ENCODE peak calls at places on chromosomes 3 and 15, in four cellular contexts. S is K562, D is WTC11, V is HepG2. A is an unnamed sample.

GRCh38 chr3:195441971-195442572 is 748 bp downstream of the ACAP2 start:
- DNase-seq in S (peak), V (no peak), D (peak), A (peak)

GRCh38 chr3:163071684-163072083 is 1575.1 kb downstream of the OTOL1 start:
- DNase-seq in V (no peak), S (no peak), D (no peak), A (no peak)

GRCh38 chr3:12471228-12471627 is 13.1 kb upstream of the TSEN2 start:
- DNase-seq in S (no peak), V (peak), D (no peak), A (no peak)

GRCh38 chr15:64842986-64843561 is 1.4 kb downstream of the PLEKHO2 start:
- DNase-seq in D (no peak), S (no peak), V (no peak), A (no peak)

GRCh38 chr3:60584250-60584649 is 667.0 kb downstream of the FHIT start:
- DNase-seq in V (no peak), S (no peak), D (no peak), A (no peak)

GRCh38 chr3:81732642-81733041 is 28.8 kb downstream of the GBE1 start:
- DNase-seq in S (no peak), D (no peak), V (no peak), A (no peak)

GRCh38 chr3:174937488-174937887 is 78.4 kb downstream of the NAALADL2 start:
- DNase-seq in V (no peak), D (no peak), S (no peak), A (no peak)

GRCh38 chr3:87810427-87810826 is 248.4 kb downstream of the CGGBP1 start:
- DNase-seq in D (no peak), S (no peak), V (no peak), A (no peak)

GRCh38 chr15:25900426-25900825 is 37.3 kb upstream of the ATP10A start:
- DNase-seq in S (no peak), V (no peak), D (no peak), A (no peak)

GRCh38 chr3:148534089-148534988 is 163.4 kb upstream of the AGTR1 start:
- DNase-seq in S (no peak), V (peak), D (no peak), A (no peak)

GRCh38 chr15:40470423-40471104 is at the start of gene CHST14:
- DNase-seq in D (peak), V (peak), S (no peak), A (peak)

GRCh38 chr3:177294221-177294620 is 96.9 kb upstream of the TBL1XR1 start:
- DNase-seq in V (no peak), D (no peak), S (no peak), A (no peak)

GRCh38 chr3:18134386-18135082 is 290.6 kb downstream of the SATB1 start:
- DNase-seq in D (no peak), S (no peak), V (no peak), A (no peak)

GRCh38 chr3:113536627-113537101 is 4.3 kb downstream of the SIDT1 start:
- DNase-seq in V (no peak), S (no peak), D (no peak), A (no peak)

GRCh38 chr15:50415752-50416404 is 8.3 kb upstream of the USP8 start:
- DNase-seq in D (no peak), S (peak), V (peak), A (no peak)

GRCh38 chr15:78059110-78059839 is 18.2 kb downstream of the TBC1D2B start:
- DNase-seq in V (no peak), D (peak), S (no peak), A (no peak)

GRCh38 chr15:79243723-79244122 is 38.8 kb upstream of the ANKRD34C start:
- DNase-seq in D (no peak), S (no peak), V (no peak), A (no peak)

GRCh38 chr3:175378348-175378747 is 519.2 kb downstream of the NAALADL2 start:
- DNase-seq in V (no peak), D (no peak), S (no peak), A (no peak)

GRCh38 chr3:107061466-107061865 is 315.8 kb upstream of the CCDC54 start:
- DNase-seq in V (no peak), S (no peak), D (no peak), A (no peak)

GRCh38 chr3:107062310-107062709 is 314.9 kb upstream of the CCDC54 start:
- DNase-seq in D (no peak), V (no peak), S (no peak), A (no peak)

GRCh38 chr3:107063351-107063750 is 313.9 kb upstream of the CCDC54 start:
- DNase-seq in V (no peak), D (no peak), S (no peak), A (no peak)

GRCh38 chr3:107064445-107065060 is 312.7 kb upstream of the CCDC54 start:
- DNase-seq in S (peak), D (peak), V (peak), A (peak)

GRCh38 chr3:107062787-107063186 is 314.5 kb upstream of the CCDC54 start:
- DNase-seq in S (no peak), D (no peak), V (no peak), A (no peak)
- TF ChIP-seq ELF4 in S (no peak), D (no peak), V (no peak), A (no peak)

GRCh38 chr3:189237516-189237915 is 65.7 kb downstream of the TPRG1 start:
- DNase-seq in V (no peak), S (no peak), D (no peak), A (no peak)
- TF ChIP-seq ELF4 in V (no peak), S (no peak), D (no peak), A (no peak)

GRCh38 chr3:127406309-127407025 is 118.6 kb upstream of the PRR20G start:
- DNase-seq in D (no peak), S (peak), V (peak), A (peak)
- TF ChIP-seq ELF4 in D (no peak), S (no peak), V (no peak), A (no peak)

GRCh38 chr3:184230081-184230602 is 757 bp downstream of the VWA5B2 start:
- DNase-seq in V (peak), D (no peak), S (peak), A (no peak)
- TF ChIP-seq ELF4 in V (no peak), D (no peak), S (no peak), A (no peak)

DNA sequence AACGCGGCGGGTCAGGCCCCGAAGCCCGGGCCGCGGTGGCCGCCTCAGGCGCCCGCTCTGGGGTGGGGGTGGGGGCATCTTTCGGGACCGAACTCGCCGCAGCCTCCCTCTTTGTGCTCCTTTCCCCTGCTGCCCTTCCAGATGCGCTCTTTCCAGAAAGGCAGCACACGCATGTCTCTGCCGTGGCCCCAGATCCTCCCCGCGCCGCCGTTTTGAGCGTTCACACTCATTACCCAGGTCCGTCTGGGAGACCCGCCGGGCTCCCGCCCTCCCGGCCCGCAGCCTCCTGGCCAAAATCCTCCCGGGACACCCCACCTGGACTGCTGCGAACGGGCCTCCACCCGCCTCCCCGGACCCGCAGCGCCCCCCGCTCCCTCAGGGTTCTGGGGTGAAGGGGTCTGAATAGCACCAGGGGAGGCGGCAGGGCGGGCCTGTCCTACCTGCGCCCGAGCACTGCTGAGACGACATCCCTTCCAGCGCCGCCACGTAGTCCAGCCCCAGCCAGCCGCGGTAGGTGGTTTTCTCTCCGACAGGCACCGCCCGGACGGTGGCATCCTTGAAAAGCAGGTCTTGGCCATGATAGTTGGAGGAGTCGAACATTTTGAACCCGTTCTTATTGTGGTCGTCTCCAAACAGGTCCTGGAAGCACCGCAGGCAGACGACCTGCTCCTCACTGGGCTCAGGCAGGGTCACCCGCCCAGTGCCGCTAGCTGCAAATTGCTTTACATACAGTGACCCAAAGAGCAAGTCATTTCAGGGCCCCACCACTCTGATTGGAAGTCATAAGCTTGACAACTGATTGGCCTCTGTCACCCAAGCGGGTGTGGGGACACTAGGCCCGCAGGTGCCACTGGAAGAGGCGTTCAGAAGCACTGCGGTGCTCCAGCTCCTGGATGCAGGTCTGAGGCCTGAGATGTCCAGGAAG is 25.9 kb downstream of the MELTF start:
- DNase-seq in S (no peak), D (no peak), V (no peak), A (no peak)
- TF ChIP-seq ELF4 in S (no peak), D (no peak), V (no peak), A (no peak)

GRCh38 chr3:14423963-14424362 is 21.6 kb downstream of the SLC6A6 start:
- DNase-seq in D (no peak), V (no peak), S (no peak), A (no peak)

GRCh38 chr3:14423197-14423743 is 20.9 kb downstream of the SLC6A6 start:
- DNase-seq in D (no peak), S (no peak), V (peak), A (no peak)

GRCh38 chr3:14426305-14426620 is 23.9 kb downstream of the SLC6A6 start:
- DNase-seq in V (no peak), D (no peak), S (no peak), A (no peak)

GRCh38 chr3:14425574-14426304 is 23.3 kb downstream of the SLC6A6 start:
- DNase-seq in D (no peak), S (no peak), V (no peak), A (no peak)

DNA sequence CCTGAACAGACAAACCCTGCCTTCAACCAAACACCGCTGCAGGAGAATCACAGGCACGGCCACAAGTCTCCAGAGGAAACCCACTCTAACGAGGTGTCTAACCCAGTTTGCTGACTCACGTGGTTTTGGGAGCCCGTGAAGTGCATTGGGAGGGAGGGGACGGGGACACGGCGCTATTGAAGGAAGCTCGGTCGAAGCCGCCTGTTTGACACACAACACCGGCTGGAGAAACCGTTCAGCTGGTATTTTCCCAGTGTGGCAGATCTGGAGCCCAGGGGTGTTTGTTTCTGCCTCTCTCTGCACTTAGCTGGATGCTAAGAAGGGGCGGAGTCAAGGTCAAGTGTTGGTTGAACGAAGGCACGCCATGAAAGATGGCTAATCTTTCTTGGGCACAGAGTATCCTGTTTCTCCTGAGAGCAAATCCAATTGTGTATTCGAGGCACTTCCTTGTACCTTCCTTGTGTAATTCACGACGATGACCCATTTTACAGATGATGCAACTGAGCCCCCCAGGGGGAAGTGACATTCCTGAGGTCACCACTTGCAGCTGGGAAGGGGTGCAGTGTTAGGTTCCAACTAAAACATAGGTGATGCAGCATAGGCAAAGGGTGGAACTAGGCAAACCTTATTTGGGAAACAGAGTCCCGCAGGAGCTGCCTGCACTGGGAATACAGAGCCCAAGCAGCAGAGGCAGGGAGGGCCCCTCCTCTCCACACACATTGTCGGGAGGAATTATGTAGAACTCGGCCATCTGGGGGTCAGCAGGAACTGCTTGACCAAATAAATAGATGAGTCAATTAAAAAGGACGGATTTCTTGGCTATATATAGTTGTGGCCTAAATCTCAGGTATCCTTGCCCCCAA is 22.5 kb downstream of the SLC6A6 start:
- DNase-seq in D (no peak), S (peak), V (no peak), A (no peak)
- TF ChIP-seq ELF4 in D (no peak), S (no peak), V (no peak), A (no peak)

DNA sequence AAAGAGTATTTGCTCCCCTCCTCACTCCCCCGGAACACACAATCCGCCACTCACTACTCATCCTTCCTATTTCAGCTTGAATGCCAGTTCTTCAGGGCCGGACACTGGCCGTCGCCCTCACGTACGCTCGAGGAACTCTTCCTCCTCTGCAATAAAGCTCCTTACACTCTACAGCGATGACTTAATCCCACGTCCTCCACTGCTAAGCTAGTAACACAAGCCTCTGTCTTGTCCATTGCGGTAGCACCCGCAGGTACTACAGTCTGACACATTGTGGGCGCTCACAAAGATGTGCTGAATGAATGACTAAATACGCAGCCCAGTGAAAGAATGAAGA is 625 bp upstream of the EPHB3 start:
- DNase-seq in D (no peak), S (no peak), V (no peak), A (no peak)
- TF ChIP-seq ELF4 in D (no peak), S (no peak), V (no peak), A (no peak)

GRCh38 chr15:95557226-95558046 is 773.1 kb upstream of the NR2F2 start:
- DNase-seq in D (no peak), S (peak), V (peak), A (peak)

GRCh38 chr15:95558131-95558530 is 772.4 kb upstream of the NR2F2 start:
- DNase-seq in V (no peak), S (no peak), D (no peak), A (no peak)

GRCh38 chr15:95556866-95557225 is 773.7 kb upstream of the NR2F2 start:
- DNase-seq in V (no peak), D (no peak), S (no peak), A (peak)

GRCh38 chr15:95559875-95560394 is 770.6 kb upstream of the NR2F2 start:
- DNase-seq in S (peak), V (no peak), D (no peak), A (no peak)

DNA sequence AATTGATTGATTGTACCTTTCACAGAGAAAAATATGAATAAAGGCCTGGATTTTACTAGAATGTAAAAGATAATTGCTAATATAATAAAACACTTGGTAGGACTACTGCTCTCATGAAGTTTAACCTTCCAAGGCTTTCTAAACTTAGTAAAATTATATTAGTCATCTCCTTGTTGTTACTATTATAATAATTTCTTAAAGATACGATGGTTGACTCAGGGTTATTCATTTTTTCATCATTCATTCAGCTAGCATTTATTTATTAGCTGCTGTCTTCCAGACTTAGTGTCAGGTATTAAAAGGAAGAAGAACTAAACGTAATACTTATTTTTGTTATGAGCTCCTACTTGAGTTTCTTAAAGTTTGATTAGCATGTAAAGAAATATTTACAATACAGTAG is 771.6 kb upstream of the NR2F2 start:
- DNase-seq in V (no peak), D (no peak), S (no peak), A (no peak)
- TF ChIP-seq ELF4 in V (no peak), D (no peak), S (no peak), A (no peak)

A was measured in HEK293T.